ENCODE peak calls at places on chromosomes 6 and 20, in nine cellular contexts. X is transverse colon, K is A549, A is HepG2, G is sigmoid colon, O is suprapubic skin, D is tibial nerve, R is K562, M is ovary. Q is an unnamed sample.

GRCh38 chr6:157264701-157265100 is 58.6 kb downstream of the TMEM242 start:
- DNase-seq in X (no peak), K (no peak), A (no peak), G (peak), O (peak), D (no peak), R (no peak), M (no peak), Q (peak)

GRCh38 chr6:43389713-43390265 is 20.3 kb upstream of the ZNF318 start:
- DNase-seq in X (no peak), K (no peak), A (no peak), G (no peak), O (no peak), D (no peak), R (no peak), M (no peak), Q (no peak)

GRCh38 chr20:955656-956055 is 39.5 kb upstream of the ANGPT4 start:
- DNase-seq in X (no peak), K (no peak), A (no peak), G (no peak), O (no peak), D (no peak), R (no peak), M (no peak), Q (no peak)

GRCh38 chr20:61933951-61934715 is 131.5 kb downstream of the TAF4 start:
- DNase-seq in X (no peak), K (no peak), A (no peak), G (peak), O (peak), D (no peak), R (no peak), M (peak), Q (no peak)

GRCh38 chr6:127267742-127268588 is 1.3 kb downstream of the RNF146 start:
- DNase-seq in X (no peak), K (no peak), A (peak), G (no peak), O (no peak), D (no peak), R (peak), M (no peak), Q (no peak)

GRCh38 chr6:153038378-153038777 is 35.9 kb upstream of the MTRF1L start:
- DNase-seq in X (no peak), K (no peak), A (no peak), G (no peak), O (no peak), D (no peak), R (no peak), M (no peak), Q (no peak)

GRCh38 chr6:143896096-143896880 is 32.0 kb downstream of the ZC2HC1B start:
- DNase-seq in X (peak), K (no peak), A (no peak), G (no peak), O (no peak), D (no peak), R (no peak), M (no peak), Q (peak)

GRCh38 chr6:11943060-11943459 is 69.1 kb upstream of the HIVEP1 start:
- DNase-seq in X (no peak), K (no peak), A (no peak), G (no peak), O (no peak), D (no peak), R (no peak), M (no peak), Q (no peak)

GRCh38 chr6:26472549-26473245 is 14.9 kb downstream of the BTN2A1 start:
- DNase-seq in X (no peak), K (no peak), A (no peak), G (no peak), O (no peak), D (no peak), R (no peak), M (no peak), Q (no peak)

GRCh38 chr6:53746442-53747103 is 48.2 kb upstream of the LRRC1 start:
- DNase-seq in X (no peak), K (no peak), A (peak), G (no peak), O (no peak), D (no peak), R (no peak), M (no peak), Q (no peak)

GRCh38 chr6:27810768-27811298 is 101.4 kb downstream of the OR2B2 start:
- DNase-seq in X (no peak), K (no peak), A (no peak), G (no peak), O (no peak), D (no peak), R (peak), M (no peak), Q (no peak)

GRCh38 chr20:24998631-24999445 is 6.3 kb upstream of the APMAP start:
- DNase-seq in X (peak), K (no peak), A (no peak), G (peak), O (no peak), D (no peak), R (no peak), M (no peak), Q (no peak)

GRCh38 chr6:139044250-139044649 is 15.7 kb downstream of the ABRACL start:
- DNase-seq in X (no peak), K (no peak), A (no peak), G (no peak), O (no peak), D (no peak), R (no peak), M (no peak), Q (no peak)
- TF ChIP-seq POLR2A in X (no peak), K (no peak), A (no peak), G (no peak), O (no peak), D (no peak), R (no peak), M (no peak), Q (no peak)

GRCh38 chr6:142155895-142156757 is 9.1 kb downstream of the VTA1 start:
- DNase-seq in X (no peak), K (peak), A (peak), G (no peak), O (no peak), D (no peak), R (peak), M (no peak), Q (no peak)
- TF ChIP-seq CTCF in X (peak), K (peak), A (peak), G (no peak), O (peak), D (peak), R (peak), M (no peak), Q (no peak)

DNA sequence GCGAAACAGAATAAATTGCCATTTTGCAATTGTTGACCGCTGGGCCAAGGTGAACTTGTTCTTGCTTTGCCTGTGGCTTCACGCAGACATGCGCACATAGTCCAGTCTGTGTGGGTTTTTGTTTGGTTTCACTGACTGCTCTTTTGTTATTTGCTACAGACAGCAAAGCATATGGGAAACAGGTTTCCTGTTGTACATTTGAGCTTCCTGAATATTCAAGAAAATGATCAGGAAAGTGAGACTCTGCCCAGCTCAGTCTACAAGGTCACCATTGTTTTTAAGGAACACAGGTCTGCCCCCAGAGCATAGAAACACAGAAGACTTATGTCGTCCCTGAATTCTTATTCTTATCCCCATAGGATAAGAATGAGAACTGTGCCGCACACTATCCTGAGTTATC is 55.6 kb downstream of the SASH1 start:
- DNase-seq in X (no peak), K (no peak), A (no peak), G (no peak), O (no peak), D (no peak), R (no peak), M (no peak), Q (no peak)
- TF ChIP-seq EP300 in X (no peak), K (no peak), A (no peak), G (no peak), O (no peak), D (no peak), R (no peak), M (no peak), Q (no peak)

DNA sequence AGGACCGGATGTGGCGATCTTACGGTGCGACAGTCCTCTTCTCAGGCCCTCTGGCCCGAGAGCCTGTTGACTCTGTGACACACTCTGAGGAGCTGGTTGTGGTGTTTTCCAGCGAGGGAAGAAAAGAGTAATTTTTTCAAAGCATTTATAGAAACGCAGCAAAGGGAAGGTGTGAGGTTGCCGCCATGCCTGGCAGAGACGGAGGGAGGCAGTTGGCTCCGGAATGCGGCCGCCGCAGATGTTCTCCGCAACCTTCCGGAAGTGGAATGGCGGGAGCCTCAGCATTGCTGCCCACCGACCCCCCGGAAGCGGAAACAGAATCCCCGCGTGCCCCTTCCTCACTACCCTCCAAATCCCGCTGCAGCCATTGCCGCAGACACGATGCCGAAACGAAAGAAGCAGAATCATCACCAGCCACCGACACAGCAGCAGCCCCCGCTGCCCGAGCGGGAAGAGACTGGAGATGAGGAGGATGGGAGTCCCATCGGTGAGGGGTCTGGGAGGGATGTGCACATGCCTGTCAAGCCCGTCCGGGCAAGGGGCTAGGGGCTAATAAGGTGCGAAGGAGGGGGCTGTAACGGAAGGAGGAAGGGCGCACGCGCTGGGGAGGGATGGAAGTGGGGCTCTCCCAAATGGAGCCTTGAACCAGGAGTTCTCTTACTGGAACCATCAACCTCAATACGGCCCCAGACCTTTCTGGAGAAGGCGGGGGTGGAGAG is at the start of gene PRR3:
- DNase-seq in X (peak), K (peak), A (peak), G (peak), O (peak), D (no peak), R (peak), M (peak), Q (peak)
- TF ChIP-seq POLR2A in X (peak), K (peak), A (peak), G (no peak), O (no peak), D (no peak), R (peak), M (peak), Q (no peak)

GRCh38 chr6:133945158-133945557 is 7.9 kb upstream of the TBPL1 start:
- DNase-seq in X (no peak), K (peak), A (peak), G (no peak), O (no peak), D (no peak), R (no peak), M (no peak), Q (no peak)
- TF ChIP-seq CTCF in X (no peak), K (no peak), A (no peak), G (no peak), O (no peak), D (no peak), R (no peak), M (no peak), Q (no peak)

Q was measured in stomach.